ENCODE peak calls at places on chromosomes 1 and 21, in four cellular contexts. S is ovary, L is Peyer's patch, X is body of pancreas. T is an unnamed sample.

GRCh38 chr1:13751985-13752384 is 52.0 kb downstream of the PRDM2 start:
- DNase-seq in X (no peak), S (no peak), L (no peak), T (no peak)

GRCh38 chr1:6672558-6672957 is 29.1 kb downstream of the DNAJC11 start:
- DNase-seq in L (no peak), S (no peak), X (no peak), T (no peak)

GRCh38 chr1:94025383-94026340 is 95.3 kb downstream of the ABCA4 start:
- DNase-seq in S (no peak), L (no peak), X (peak; percentile 43), T (no peak)

GRCh38 chr1:52210044-52210443 is 68.2 kb downstream of the ZFYVE9 start:
- DNase-seq in X (no peak), L (no peak), S (no peak), T (no peak)

GRCh38 chr21:43845386-43845785 is 19.6 kb upstream of the AGPAT3 start:
- DNase-seq in X (no peak), L (no peak), S (no peak), T (no peak)

GRCh38 chr1:228937351-228937750 is 202.1 kb downstream of the RHOU start:
- DNase-seq in L (no peak), X (no peak), S (no peak), T (no peak)

GRCh38 chr21:15061284-15061683 is 3.5 kb downstream of the NRIP1 start:
- DNase-seq in S (no peak), L (no peak), X (no peak), T (no peak)

GRCh38 chr1:214108097-214108446 is 120.3 kb downstream of the PROX1 start:
- DNase-seq in X (no peak), L (no peak), S (no peak), T (no peak)

GRCh38 chr1:221439734-221440436 is 302.0 kb downstream of the DUSP10 start:
- DNase-seq in S (no peak), X (no peak), L (no peak), T (peak; percentile 61)

GRCh38 chr1:33560680-33561079 is 88.2 kb downstream of the ZSCAN20 start:
- DNase-seq in S (no peak), L (no peak), X (no peak), T (no peak)

GRCh38 chr1:37070126-37070525 is 35.8 kb upstream of the GRIK3 start:
- DNase-seq in S (no peak), L (no peak), X (no peak), T (no peak)

GRCh38 chr1:196034080-196034706 is 574.0 kb downstream of the KCNT2 start:
- DNase-seq in X (no peak), L (no peak), S (no peak), T (no peak)

GRCh38 chr1:155012052-155012546 is 9.5 kb downstream of the ZBTB7B start:
- DNase-seq in S (peak; percentile 88), X (peak; percentile 66), L (peak; percentile 88), T (no peak)

GRCh38 chr1:40385437-40386310 is 12.1 kb downstream of the SMAP2 start:
- DNase-seq in S (no peak), X (no peak), L (no peak), T (peak; percentile 69)

GRCh38 chr1:228273720-228274451 is 66.0 kb downstream of the OBSCN start:
- DNase-seq in S (no peak), X (no peak), L (peak; percentile 43), T (no peak)

GRCh38 chr21:29117372-29117955 is 13.0 kb upstream of the MAP3K7CL start:
- DNase-seq in X (no peak), S (no peak), L (no peak), T (no peak)

GRCh38 chr21:45295576-45296365 is 8.1 kb upstream of the POFUT2 start:
- DNase-seq in X (no peak), L (no peak), S (peak; percentile 47), T (no peak)

GRCh38 chr1:193416226-193416625 is 229.8 kb upstream of the B3GALT2 start:
- DNase-seq in L (no peak), X (no peak), S (no peak), T (no peak)

GRCh38 chr1:247331526-247332214 is at the start of gene ZNF496:
- DNase-seq in L (peak; percentile 76), S (peak; percentile 92), X (peak; percentile 85), T (peak; percentile 29)

GRCh38 chr21:41317458-41317857 is 857 bp downstream of the FAM3B start:
- DNase-seq in X (peak; percentile 51), S (no peak), L (peak; percentile 56), T (no peak)

GRCh38 chr1:67909776-67910175 is 76.5 kb upstream of the GNG12 start:
- DNase-seq in L (no peak), X (no peak), S (no peak), T (no peak)

GRCh38 chr21:39781331-39781730 is 36.3 kb downstream of the IGSF5 start:
- DNase-seq in X (no peak), S (no peak), L (no peak), T (no peak)

GRCh38 chr1:191963286-191963685 is 195.0 kb upstream of the RGS18 start:
- DNase-seq in L (no peak), X (no peak), S (no peak), T (no peak)

GRCh38 chr1:50152236-50152635 is 43.5 kb downstream of the ELAVL4 start:
- DNase-seq in X (no peak), S (no peak), L (no peak), T (no peak)

GRCh38 chr1:170576980-170577379 is 45.0 kb downstream of the GORAB start:
- DNase-seq in S (no peak), X (no peak), L (no peak), T (no peak)

GRCh38 chr1:85240174-85240601 is 19.3 kb downstream of the C1orf52 start:
- DNase-seq in S (no peak), X (peak; percentile 36), L (no peak), T (no peak)

GRCh38 chr1:39142394-39143060 is 62.0 kb upstream of the MACF1 start:
- DNase-seq in L (no peak), X (peak; percentile 90), S (no peak), T (no peak)

GRCh38 chr21:43842742-43843141 is 22.3 kb upstream of the AGPAT3 start:
- DNase-seq in S (no peak), X (no peak), L (no peak), T (no peak)

GRCh38 chr1:184905601-184906322 is 68.5 kb downstream of the NIBAN1 start:
- DNase-seq in X (peak; percentile 58), S (no peak), L (no peak), T (no peak)

GRCh38 chr1:156083800-156084790 is 1.8 kb upstream of the MEX3A start:
- DNase-seq in L (no peak), X (no peak), S (no peak), T (no peak)
- H3K4me3 ChIP-seq in L (no peak overlapping the region), X (no peak overlapping the region), S (no peak overlapping the region), T (no peak overlapping the region)

DNA sequence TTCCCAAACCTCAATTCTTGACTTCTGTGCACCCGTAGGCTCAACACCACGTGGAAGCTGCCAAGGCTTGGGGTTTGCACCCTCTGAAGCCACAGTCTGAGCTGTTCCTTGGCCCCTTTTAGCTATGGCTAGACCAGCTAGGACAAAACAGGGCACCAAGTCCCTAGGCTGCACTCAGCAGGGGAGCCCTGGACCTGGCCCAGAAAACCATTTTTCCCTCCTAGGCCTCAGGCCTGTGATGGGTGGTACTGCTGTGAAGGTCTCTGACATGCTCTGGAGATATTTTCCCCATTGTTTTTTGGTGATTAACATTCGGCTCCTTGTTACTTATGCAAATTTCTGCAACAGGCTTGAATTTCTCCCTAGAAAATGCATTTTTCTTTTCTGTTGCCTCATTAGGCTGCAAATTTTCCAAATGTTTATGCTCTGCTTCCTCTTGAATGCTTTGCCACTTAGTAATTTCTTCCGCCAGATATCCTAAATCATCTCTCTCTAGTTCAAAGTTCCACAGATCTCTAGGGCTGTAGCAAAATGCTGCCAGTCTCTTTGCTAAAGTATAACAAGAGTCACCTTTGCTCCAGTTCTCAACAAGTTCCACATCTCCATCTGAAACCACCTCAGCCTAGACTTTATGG is 69.0 kb upstream of the KRTAP19-8 start:
- DNase-seq in X (no peak), L (no peak), S (no peak), T (no peak)
- H3K4me3 ChIP-seq in X (no peak overlapping the region), L (no peak overlapping the region), S (no peak overlapping the region), T (no peak overlapping the region)

GRCh38 chr1:54361342-54361741 is 44.9 kb downstream of the SSBP3 start:
- DNase-seq in S (no peak), L (no peak), X (no peak), T (no peak)
- H3K4me3 ChIP-seq in S (no peak overlapping the region), L (no peak overlapping the region), X (no peak overlapping the region), T (no peak overlapping the region)

GRCh38 chr1:168610111-168610510 is 33.7 kb downstream of the XCL1 start:
- DNase-seq in S (no peak), X (no peak), L (no peak), T (no peak)

GRCh38 chr1:168605443-168605842 is 29.0 kb downstream of the XCL1 start:
- DNase-seq in X (no peak), S (no peak), L (no peak), T (no peak)

GRCh38 chr1:168607872-168608428 is 31.5 kb downstream of the XCL1 start:
- DNase-seq in X (no peak), S (no peak), L (no peak), T (no peak)

GRCh38 chr1:168606096-168606495 is 29.7 kb downstream of the XCL1 start:
- DNase-seq in L (no peak), S (no peak), X (no peak), T (no peak)

DNA sequence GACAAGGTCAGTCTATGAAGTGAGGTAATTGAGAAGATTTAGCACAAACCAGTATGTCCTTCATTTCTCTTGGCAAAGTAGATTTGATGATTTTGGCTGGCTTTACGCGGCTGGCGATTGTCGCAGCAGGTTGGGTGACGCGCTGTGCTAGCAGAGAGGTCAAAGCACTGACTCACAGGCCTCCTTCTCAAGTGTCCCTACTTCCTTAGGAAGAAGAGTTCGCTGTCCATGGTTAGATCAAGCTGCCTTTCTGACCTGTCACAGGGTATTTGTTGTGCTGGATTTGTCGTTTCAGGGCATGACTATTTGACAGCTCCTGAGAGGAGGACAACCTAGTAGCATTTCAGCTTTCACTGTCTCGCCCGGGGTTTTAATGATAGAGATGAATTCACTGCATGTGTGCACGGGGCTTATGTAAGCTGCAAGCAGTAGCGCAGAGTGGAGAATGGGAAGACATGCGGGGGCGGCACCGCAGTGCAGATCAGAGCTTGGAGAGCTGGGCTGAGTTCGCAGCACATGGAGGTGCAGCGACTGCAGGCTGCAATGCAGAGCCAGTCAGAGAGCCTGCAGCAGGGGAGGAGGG is 32.8 kb downstream of the XCL1 start:
- DNase-seq in S (peak; percentile 81), X (peak; percentile 17), L (no peak), T (no peak)
- H3K4me3 ChIP-seq in S (no peak overlapping the region), X (no peak overlapping the region), L (no peak overlapping the region), T (no peak overlapping the region)

GRCh38 chr1:110336300-110337039 is 2.7 kb upstream of the RBM15 start:
- DNase-seq in X (peak; percentile 24), S (no peak), L (no peak), T (no peak)
- H3K4me3 ChIP-seq in X (no peak overlapping the region), S (no peak overlapping the region), L (peak overlapping the region; percentile 84), T (no peak overlapping the region)

GRCh38 chr1:77891200-77891599 is 2.8 kb downstream of the NEXN start:
- DNase-seq in X (no peak), S (no peak), L (no peak), T (no peak)

GRCh38 chr1:77888429-77889239 is at the start of gene NEXN:
- DNase-seq in S (peak; percentile 91), L (peak; percentile 69), X (peak; percentile 83), T (no peak)

GRCh38 chr1:77889240-77889637 is 815 bp downstream of the NEXN start:
- DNase-seq in S (no peak), L (no peak), X (no peak), T (no peak)

GRCh38 chr1:77888071-77888428 is 374 bp upstream of the NEXN start:
- DNase-seq in L (no peak), X (no peak), S (no peak), T (no peak)

GRCh38 chr1:77889671-77890070 is 1.2 kb downstream of the NEXN start:
- DNase-seq in L (no peak), S (no peak), X (peak; percentile 30), T (no peak)
- H3K4me3 ChIP-seq in L (peak overlapping the region; percentile 63), S (peak overlapping the region; percentile 88), X (no peak overlapping the region), T (no peak overlapping the region)